ENCODE peak calls at places on chromosomes 13 and 19, in eight cellular contexts. G is aorta; M is body of pancreas; L is heart right ventricle; C is CD4-positive, alpha-beta memory T cell; Q is AG04450; N is fibroblast of pulmonary artery; B is esophagus muscularis mucosa. X is an unnamed sample.

GRCh38 chr19:2711175-2711936 is 8.9 kb upstream of the GNG7 start:
- DNase-seq in Q (peak), M (no peak), B (no peak), N (peak), G (no peak), C (no peak), L (no peak), X (no peak)

GRCh38 chr13:91314888-91315287 is 32.6 kb upstream of the MIR17HG start:
- DNase-seq in B (no peak), Q (no peak), C (no peak), M (no peak), N (no peak), L (no peak), G (no peak), X (no peak)

GRCh38 chr13:85589021-85589420 is 210.2 kb downstream of the SLITRK6 start:
- DNase-seq in L (no peak), B (no peak), Q (no peak), N (no peak), M (no peak), C (no peak), G (no peak), X (no peak)

GRCh38 chr19:53045536-53045935 is 996 bp downstream of the ERVV-2 start:
- DNase-seq in L (no peak), Q (no peak), M (no peak), N (no peak), C (no peak), B (no peak), G (no peak), X (no peak)

GRCh38 chr19:47267350-47267759 is 7.3 kb upstream of the INAFM1 start:
- DNase-seq in C (no peak), Q (no peak), L (no peak), N (no peak), M (peak), B (no peak), G (no peak), X (no peak)

GRCh38 chr13:48942131-48942530 is 33.6 kb upstream of the FNDC3A start:
- DNase-seq in C (no peak), Q (peak), M (no peak), L (no peak), G (no peak), N (peak), B (no peak), X (no peak)

GRCh38 chr13:77038907-77039470 is 12.0 kb upstream of the FBXL3 start:
- DNase-seq in M (no peak), L (no peak), C (no peak), Q (no peak), G (no peak), N (no peak), B (no peak), X (no peak)

GRCh38 chr19:16266586-16266942 is 58.1 kb upstream of the KLF2 start:
- DNase-seq in M (no peak), N (no peak), L (no peak), G (no peak), B (no peak), Q (no peak), C (peak), X (no peak)

GRCh38 chr13:108433976-108434375 is 164.5 kb downstream of the TNFSF13B start:
- DNase-seq in M (no peak), L (no peak), Q (no peak), C (no peak), G (no peak), B (no peak), N (no peak), X (no peak)

GRCh38 chr13:50129923-50130685 is 114.9 kb downstream of the KCNRG start:
- DNase-seq in Q (no peak), C (peak), M (no peak), N (peak), B (peak), G (peak), L (peak), X (no peak)

GRCh38 chr13:40539954-40540706 is 126.3 kb downstream of the FOXO1 start:
- DNase-seq in B (no peak), M (peak), G (no peak), C (no peak), L (no peak), Q (peak), N (peak), X (no peak)

GRCh38 chr19:47790398-47790814 is 11.9 kb downstream of the SELENOW start:
- DNase-seq in Q (no peak), C (peak), N (peak), M (peak), B (peak), L (peak), G (peak), X (no peak)

DNA sequence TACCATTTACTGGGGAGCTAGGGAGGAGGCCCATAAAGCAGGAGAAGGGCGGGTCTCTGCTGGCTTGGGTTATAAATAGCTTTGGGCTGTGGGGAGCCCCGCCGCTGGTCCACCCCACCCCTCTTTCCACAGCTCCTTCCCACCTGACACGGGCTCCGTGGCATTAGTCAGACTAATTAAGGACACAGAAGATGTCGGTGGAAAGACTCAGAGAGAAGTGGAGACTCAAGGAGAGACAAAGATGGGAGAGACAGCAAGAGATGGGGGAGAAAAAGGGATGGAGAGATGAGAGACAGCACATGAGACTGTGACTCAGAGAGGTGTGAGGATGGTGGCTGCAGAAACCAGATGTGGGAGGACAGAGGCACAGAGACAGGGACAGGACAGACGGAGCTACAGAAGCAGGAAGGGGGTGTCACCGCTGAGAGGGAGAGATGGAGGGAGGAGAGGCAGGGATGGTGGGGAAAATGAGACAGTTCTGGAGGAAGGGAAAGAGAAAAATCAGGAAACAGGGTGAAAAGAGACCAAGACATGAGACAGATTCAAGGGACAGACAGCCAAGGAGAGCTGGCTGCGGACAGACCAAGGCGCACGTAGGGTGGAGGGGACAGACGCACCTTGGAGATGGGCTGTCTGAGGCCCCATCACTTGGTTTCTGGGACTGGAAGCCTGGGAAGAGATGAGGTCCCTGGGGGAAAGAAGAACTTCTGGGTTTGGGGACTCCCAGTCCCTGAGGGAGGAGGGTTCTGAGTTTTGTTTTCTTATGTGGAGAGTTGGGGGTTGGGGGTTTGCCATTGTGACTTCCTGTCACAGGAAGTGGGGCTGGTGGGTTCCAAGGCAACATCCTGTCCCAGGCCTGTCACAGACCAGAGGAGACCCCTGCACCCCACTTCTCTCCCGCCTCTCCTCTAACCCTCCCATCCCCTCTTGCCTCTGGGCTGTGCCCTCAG is 4.1 kb downstream of the ARHGEF1 start:
- DNase-seq in C (peak), M (no peak), B (no peak), Q (no peak), G (no peak), N (no peak), L (no peak), X (no peak)
- H3K4me3 ChIP-seq in C (peak), M (no peak), B (no peak), Q (no peak), G (no peak), N (no peak), L (no peak), X (peak)

DNA sequence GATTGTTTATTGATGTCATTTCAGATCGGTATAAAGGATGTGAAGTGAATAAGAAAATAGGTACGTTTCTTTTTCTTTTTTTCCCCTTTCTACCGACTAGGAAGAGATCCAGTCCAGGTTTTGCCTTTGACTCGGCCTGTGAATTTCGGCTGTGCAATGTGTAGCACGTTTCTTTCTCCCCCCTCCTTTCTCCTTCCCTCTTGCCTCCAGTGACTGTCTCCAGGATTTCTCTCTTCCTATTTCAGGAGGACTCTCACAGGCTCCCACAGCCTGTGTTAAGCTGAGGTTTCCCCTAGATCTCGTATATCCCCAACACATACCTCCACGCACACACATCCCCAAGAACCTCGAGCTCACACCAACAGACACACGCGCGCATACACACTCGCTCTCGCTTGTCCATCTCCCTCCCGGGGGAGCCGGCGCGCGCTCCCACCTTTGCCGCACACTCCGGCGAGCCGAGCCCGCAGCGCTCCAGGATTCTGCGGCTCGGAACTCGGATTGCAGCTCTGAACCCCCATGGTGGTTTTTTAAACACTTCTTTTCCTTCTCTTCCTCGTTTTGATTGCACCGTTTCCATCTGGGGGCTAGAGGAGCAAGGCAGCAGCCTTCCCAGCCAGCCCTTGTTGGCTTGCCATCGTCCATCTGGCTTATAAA is at the start of gene GPC6:
- DNase-seq in B (no peak), N (peak), Q (peak), M (no peak), G (peak), C (no peak), L (no peak), X (peak)
- H3K4me3 ChIP-seq in B (peak), N (peak), Q (peak), M (peak), G (peak), C (no peak), L (peak), X (peak)

GRCh38 chr19:43638991-43639494 is 607 bp downstream of the CADM4 start:
- DNase-seq in G (no peak), C (no peak), N (no peak), L (no peak), M (no peak), B (no peak), Q (no peak), X (no peak)
- H3K4me3 ChIP-seq in G (peak), C (no peak), N (peak), L (peak), M (no peak), B (peak), Q (peak), X (peak)

GRCh38 chr19:4474504-4475136 is 2.5 kb downstream of the HDGFL2 start:
- DNase-seq in L (no peak), C (no peak), B (no peak), G (no peak), Q (no peak), N (peak), M (no peak), X (no peak)
- H3K4me3 ChIP-seq in L (no peak), C (no peak), B (peak), G (peak), Q (peak), N (peak), M (no peak), X (peak)

DNA sequence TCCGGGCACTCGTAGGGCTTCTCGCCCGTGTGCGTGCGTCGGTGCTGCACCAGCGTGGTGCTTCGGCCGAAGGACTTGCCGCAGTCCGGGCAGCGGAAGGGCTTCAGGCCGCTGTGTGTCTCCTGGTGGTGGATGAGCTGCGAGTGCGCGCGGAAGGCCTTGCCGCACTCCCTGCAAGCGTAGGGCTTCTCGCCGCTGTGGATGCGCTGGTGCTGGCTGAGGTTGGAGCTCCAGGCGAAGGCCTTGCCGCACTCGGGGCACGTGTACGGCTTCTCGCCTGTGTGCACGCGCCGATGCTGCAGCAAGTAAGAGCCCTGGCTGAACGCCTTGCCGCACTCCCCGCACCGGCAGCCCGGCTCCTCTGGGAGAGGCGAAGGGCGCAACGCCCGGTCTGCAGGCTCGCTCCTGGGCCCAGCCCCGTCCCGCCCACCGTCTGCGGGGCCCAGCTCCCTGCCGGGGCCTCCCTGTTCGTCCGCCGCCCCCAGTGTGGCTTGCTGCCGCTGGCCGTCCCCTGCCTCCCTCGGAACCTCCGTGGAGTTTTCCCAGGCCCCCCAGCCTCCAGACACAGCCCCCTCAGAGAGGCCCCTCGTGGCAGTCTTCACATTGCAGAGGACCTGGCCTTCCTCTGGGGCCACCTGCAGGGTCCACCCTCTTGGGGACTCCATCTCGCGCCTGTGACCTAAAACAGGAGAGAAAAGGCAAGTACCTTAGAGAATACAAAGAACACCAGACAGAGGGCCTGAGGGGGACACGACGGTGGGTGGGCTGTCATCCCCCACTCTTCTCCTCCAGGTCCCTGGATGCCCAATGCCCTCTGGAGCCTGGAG is 3.9 kb upstream of the A1BG start:
- DNase-seq in G (peak), C (no peak), M (no peak), N (peak), L (no peak), Q (no peak), B (no peak), X (no peak)
- H3K4me3 ChIP-seq in G (no peak), C (peak), M (no peak), N (no peak), L (peak), Q (no peak), B (peak), X (no peak)

GRCh38 chr13:112106467-112107141 is 39.7 kb downstream of the SOX1 start:
- DNase-seq in G (no peak), B (peak), M (no peak), C (no peak), L (no peak), N (no peak), Q (no peak), X (no peak)

GRCh38 chr13:112105244-112105681 is 38.3 kb downstream of the SOX1 start:
- DNase-seq in B (peak), M (no peak), C (no peak), G (no peak), L (no peak), N (no peak), Q (no peak), X (no peak)

GRCh38 chr13:112104873-112105234 is 37.9 kb downstream of the SOX1 start:
- DNase-seq in C (no peak), Q (no peak), N (no peak), L (no peak), M (no peak), G (no peak), B (no peak), X (no peak)

GRCh38 chr13:112107289-112107688 is 40.3 kb downstream of the SOX1 start:
- DNase-seq in L (no peak), B (peak), G (no peak), N (no peak), M (no peak), C (no peak), Q (no peak), X (no peak)

DNA sequence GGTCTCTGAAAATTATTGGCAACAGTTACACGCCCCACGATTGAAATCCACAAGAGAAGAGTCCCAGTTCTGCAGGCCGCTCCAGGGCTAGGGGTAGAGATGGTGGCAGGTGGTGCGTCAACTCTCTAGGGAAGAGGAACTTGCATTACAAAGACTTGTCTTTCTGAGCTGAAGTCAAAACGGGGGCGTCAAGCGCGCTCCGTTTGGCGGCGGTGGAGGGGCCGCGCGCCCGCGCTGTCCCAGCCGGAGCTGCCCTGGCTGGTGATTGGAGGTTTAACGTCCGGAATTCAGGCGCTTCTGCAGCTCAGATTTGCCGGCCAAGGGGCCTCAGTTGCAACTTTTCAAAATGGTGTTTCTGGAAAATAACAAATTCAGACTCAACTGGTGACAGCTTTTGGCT is 38.9 kb downstream of the SOX1 start:
- DNase-seq in N (no peak), B (peak), Q (no peak), M (no peak), L (no peak), C (no peak), G (no peak), X (no peak)
- H3K4me3 ChIP-seq in N (no peak), B (no peak), Q (no peak), M (no peak), L (no peak), C (no peak), G (no peak), X (no peak)

GRCh38 chr13:63631006-63631405 is 2215.4 kb upstream of the PCDH20 start:
- DNase-seq in L (no peak), M (no peak), Q (no peak), B (no peak), N (no peak), G (no peak), C (no peak), X (no peak)
- H3K4me3 ChIP-seq in L (no peak), M (no peak), Q (no peak), B (no peak), N (no peak), G (no peak), C (no peak), X (no peak)